ENCODE peak calls at places on chromosomes 1 and 21, in ten cellular contexts. Q is vagina; B is breast epithelium; N is left lung; Z is GM12878; T is heart left ventricle; E is fibroblast of lung; G is neuronal stem cell; D is H1; J is CD8-positive, alpha-beta memory T cell. A is an unnamed sample.

GRCh38 chr1:61642475-61643232 is 82.3 kb downstream of the TM2D1 start:
- DNase-seq in T (no peak), E (no peak), N (no peak), Z (no peak), J (no peak), G (no peak), B (peak; percentile 60), D (no peak), Q (no peak), A (no peak)

GRCh38 chr1:234856719-234857310 is 246.8 kb upstream of the IRF2BP2 start:
- DNase-seq in Q (no peak), J (no peak), G (no peak), E (no peak), T (no peak), Z (no peak), B (no peak), N (no peak), D (no peak), A (peak; percentile 45)

GRCh38 chr21:14545906-14546480 is at the start of gene SAMSN1:
- DNase-seq in N (no peak), G (no peak), T (peak; percentile 39), D (no peak), E (no peak), J (peak; percentile 54), Z (peak; percentile 78), Q (no peak), B (peak; percentile 19), A (no peak)

GRCh38 chr1:111505641-111506119 is 2.2 kb upstream of the ADORA3 start:
- DNase-seq in D (no peak), G (no peak), Q (no peak), N (peak; percentile 69), B (no peak), E (no peak), T (no peak), Z (no peak), J (no peak), A (no peak)

GRCh38 chr1:8443558-8444194 is 125.8 kb downstream of the SLC45A1 start:
- DNase-seq in D (peak; percentile 68), B (no peak), J (no peak), N (no peak), T (no peak), Q (no peak), Z (no peak), E (peak; percentile 37), G (no peak), A (no peak)

GRCh38 chr21:31559368-31560119 is 99.9 kb upstream of the SOD1 start:
- DNase-seq in T (peak; percentile 92), N (peak; percentile 87), E (peak; percentile 92), B (peak; percentile 83), Q (peak; percentile 89), J (peak; percentile 79), Z (peak; percentile 57), D (peak; percentile 99), G (peak; percentile 98), A (peak; percentile 98)

GRCh38 chr1:2788506-2789163 is 12.9 kb downstream of the TTC34 start:
- DNase-seq in T (no peak), N (peak; percentile 51), G (no peak), Z (no peak), B (no peak), J (no peak), Q (no peak), D (no peak), E (no peak), A (no peak)

GRCh38 chr1:16717174-16718108 is 22.9 kb upstream of the RNU1-4 start:
- DNase-seq in T (no peak), N (peak; percentile 85), Q (peak; percentile 89), D (peak; percentile 66), B (no peak), J (no peak), Z (no peak), E (no peak), G (no peak), A (no peak)

GRCh38 chr1:111605553-111605952 is 14.0 kb upstream of the RAP1A start:
- DNase-seq in E (peak; percentile 52), B (no peak), N (no peak), Z (no peak), T (no peak), G (no peak), D (no peak), Q (no peak), J (no peak), A (no peak)

GRCh38 chr1:105558023-105558422 is 1498.5 kb upstream of the PRMT6 start:
- DNase-seq in T (no peak), J (no peak), E (no peak), B (no peak), Z (no peak), D (no peak), N (no peak), G (no peak), Q (no peak), A (no peak)

GRCh38 chr1:30768830-30769718 is 11.5 kb upstream of the LAPTM5 start:
- DNase-seq in B (no peak), E (no peak), Z (no peak), Q (no peak), N (no peak), G (no peak), T (no peak), J (no peak), D (no peak), A (no peak)

DNA sequence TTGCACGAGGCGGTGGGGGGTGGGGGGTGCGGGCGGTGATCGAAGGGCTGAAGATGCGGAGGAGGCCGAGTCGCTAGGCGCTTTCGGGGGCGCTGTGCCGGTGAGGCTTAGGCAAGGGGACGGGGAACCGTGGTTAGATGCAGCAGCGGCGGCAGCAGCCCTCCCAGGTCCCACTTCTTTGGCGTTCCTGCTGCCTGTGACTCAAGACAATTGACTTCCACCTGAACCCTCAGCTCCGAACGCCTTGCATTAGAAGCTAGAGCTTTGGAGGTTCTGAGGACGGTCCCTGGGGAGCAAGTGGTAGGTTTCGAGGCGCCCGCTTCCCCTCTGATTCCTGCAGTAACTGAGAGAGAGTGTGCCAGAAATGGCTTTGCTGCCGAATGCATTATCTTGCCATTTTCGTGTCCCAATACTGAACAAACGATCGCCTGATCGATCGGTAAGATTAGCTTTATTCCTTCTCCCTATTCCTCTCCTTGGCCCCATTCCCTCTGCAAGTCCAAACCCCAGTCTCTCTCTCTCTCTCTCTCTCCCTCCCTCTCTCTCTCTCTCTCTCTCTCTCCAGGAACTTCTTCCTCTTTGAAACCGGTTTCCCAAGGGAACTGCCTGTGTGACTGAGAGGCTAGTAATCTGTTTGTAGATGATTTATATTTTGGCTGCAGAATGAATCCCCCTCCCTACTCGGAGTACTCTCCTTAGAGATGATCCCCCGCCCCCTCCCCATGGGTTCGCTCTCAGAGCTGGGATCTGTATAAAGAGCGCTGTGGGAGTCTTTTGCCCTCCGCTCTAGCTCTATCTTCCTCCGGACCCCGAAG is 736 bp upstream of the BRINP3 start:
- DNase-seq in J (no peak), G (no peak), T (no peak), D (peak; percentile 65), Z (no peak), N (no peak), Q (no peak), B (no peak), E (peak; percentile 62), A (peak; percentile 55)
- H3K27me3 ChIP-seq in J (no peaks in the 10 kb centered on the region), G (peaks cover 21% of the 10 kb centered on the region), T (peaks cover 32% of the 10 kb centered on the region), D (peaks cover 27% of the 10 kb centered on the region), Z (peaks cover 2% of the 10 kb centered on the region), N (peaks cover 17% of the 10 kb centered on the region), Q (no peaks in the 10 kb centered on the region), B (peaks cover 30% of the 10 kb centered on the region), E (no peaks in the 10 kb centered on the region), A (peaks cover 68% of the 10 kb centered on the region)

GRCh38 chr1:57991289-57991688 is 555.2 kb downstream of the OMA1 start:
- DNase-seq in B (no peak), J (no peak), G (no peak), Q (no peak), Z (no peak), N (no peak), T (no peak), E (no peak), D (no peak), A (no peak)

GRCh38 chr1:58000821-58001220 is 545.7 kb downstream of the OMA1 start:
- DNase-seq in T (no peak), N (no peak), D (no peak), E (no peak), Z (no peak), B (no peak), J (no peak), Q (no peak), G (no peak), A (no peak)

GRCh38 chr1:57996400-57996799 is 550.1 kb downstream of the OMA1 start:
- DNase-seq in Z (no peak), J (no peak), G (no peak), D (no peak), E (no peak), T (no peak), B (no peak), Q (no peak), N (no peak), A (no peak)
- H3K27me3 ChIP-seq in Z (no peaks in the 10 kb centered on the region), J (no peaks in the 10 kb centered on the region), G (no peaks in the 10 kb centered on the region), D (peaks cover 2% of the 10 kb centered on the region), E (no peaks in the 10 kb centered on the region), T (peaks cover 4% of the 10 kb centered on the region), B (no peaks in the 10 kb centered on the region), Q (no peaks in the 10 kb centered on the region), N (no peaks in the 10 kb centered on the region), A (no peaks in the 10 kb centered on the region)

GRCh38 chr1:92217721-92218120 is at the start of gene C1orf146:
- DNase-seq in E (no peak), T (no peak), B (no peak), Z (no peak), G (no peak), D (no peak), N (no peak), J (no peak), Q (no peak), A (no peak)
- H3K27me3 ChIP-seq in E (no peaks in the 10 kb centered on the region), T (no peaks in the 10 kb centered on the region), B (no peaks in the 10 kb centered on the region), Z (no peaks in the 10 kb centered on the region), G (no peaks in the 10 kb centered on the region), D (no peaks in the 10 kb centered on the region), N (no peaks in the 10 kb centered on the region), J (no peaks in the 10 kb centered on the region), Q (no peaks in the 10 kb centered on the region), A (no peaks in the 10 kb centered on the region)

DNA sequence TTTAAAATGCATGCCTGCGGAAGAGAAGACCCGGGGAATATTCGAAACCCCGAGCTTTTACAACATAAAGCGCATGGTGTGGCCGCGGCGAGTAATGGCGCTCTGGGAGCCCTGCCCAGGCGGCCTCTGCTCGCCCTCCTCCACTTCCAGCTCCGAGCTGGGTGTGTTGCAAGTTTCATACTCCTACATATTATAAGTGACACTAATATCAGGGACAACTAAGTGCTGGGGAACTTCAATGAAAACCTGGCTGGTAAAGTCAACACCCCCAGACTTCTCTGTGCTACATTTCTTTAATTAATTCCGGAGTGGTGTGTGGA is 11.8 kb downstream of the SIM2 start:
- DNase-seq in Q (no peak), Z (no peak), N (no peak), J (no peak), B (no peak), E (no peak), D (peak; percentile 60), G (peak; percentile 48), T (peak; percentile 15), A (peak; percentile 29)
- H3K27me3 ChIP-seq in Q (peaks cover 22% of the 10 kb centered on the region), Z (peaks cover 20% of the 10 kb centered on the region), N (peaks cover 100% of the 10 kb centered on the region), J (peaks cover 52% of the 10 kb centered on the region), B (peaks cover 97% of the 10 kb centered on the region), E (peaks cover 77% of the 10 kb centered on the region), D (peaks cover 62% of the 10 kb centered on the region), G (peaks cover 64% of the 10 kb centered on the region), T (peaks cover 100% of the 10 kb centered on the region), A (peaks cover 100% of the 10 kb centered on the region)

GRCh38 chr1:32917521-32917920 is 16.3 kb upstream of the TMEM54 start:
- DNase-seq in B (no peak), J (no peak), G (no peak), D (no peak), T (no peak), Z (no peak), Q (no peak), N (no peak), E (no peak), A (no peak)
- H3K27me3 ChIP-seq in B (no peaks in the 10 kb centered on the region), J (peaks cover 22% of the 10 kb centered on the region), G (no peaks in the 10 kb centered on the region), D (peaks cover 2% of the 10 kb centered on the region), T (peaks cover 19% of the 10 kb centered on the region), Z (no peaks in the 10 kb centered on the region), Q (no peaks in the 10 kb centered on the region), N (no peaks in the 10 kb centered on the region), E (no peaks in the 10 kb centered on the region), A (no peaks in the 10 kb centered on the region)